ENCODE peak calls at places on chromosomes 13 and 19, in nine cellular contexts. F, Q, L, B, D, M, Y, X and O are unnamed samples.

GRCh38 chr19:42324655-42325307 is 654 bp upstream of the MEGF8 start:
- DNase-seq in F (no peak), Q (no peak), L (no peak), B (peak), D (no peak), M (peak), Y (no peak), X (no peak), O (peak)

GRCh38 chr13:94999871-95000270 is 287.5 kb upstream of the SOX21 start:
- DNase-seq in F (no peak), Q (peak), L (no peak), B (no peak), D (no peak), M (no peak), Y (no peak), X (no peak), O (peak)

GRCh38 chr19:48887861-48888612 is 10.5 kb downstream of the TULP2 start:
- DNase-seq in F (no peak), Q (no peak), L (no peak), B (no peak), D (no peak), M (peak), Y (no peak), X (no peak), O (no peak)

GRCh38 chr13:71217827-71218226 is 649.2 kb downstream of the DACH1 start:
- DNase-seq in F (no peak), Q (no peak), L (no peak), B (no peak), D (no peak), M (no peak), Y (no peak), X (no peak), O (no peak)

GRCh38 chr19:6417713-6418561 is 6.7 kb downstream of the KHSRP start:
- DNase-seq in F (no peak), Q (peak), L (no peak), B (no peak), D (no peak), M (peak), Y (no peak), X (no peak), O (peak)

GRCh38 chr13:109940637-109941036 is 154.3 kb upstream of the IRS2 start:
- DNase-seq in F (no peak), Q (no peak), L (no peak), B (no peak), D (no peak), M (no peak), Y (no peak), X (no peak), O (no peak)

GRCh38 chr19:6241056-6241455 is 38.7 kb downstream of the MLLT1 start:
- DNase-seq in F (no peak), Q (no peak), L (no peak), B (no peak), D (no peak), M (no peak), Y (no peak), X (no peak), O (no peak)

GRCh38 chr19:15123900-15124299 is 16.7 kb downstream of the SYDE1 start:
- DNase-seq in F (peak), Q (peak), L (peak), B (no peak), D (no peak), M (no peak), Y (no peak), X (no peak), O (peak)

GRCh38 chr13:67048084-67048792 is 181.9 kb downstream of the PCDH9 start:
- DNase-seq in F (no peak), Q (peak), L (peak), B (peak), D (peak), M (no peak), Y (no peak), X (no peak), O (peak)

GRCh38 chr19:41351339-41352245 is 2.1 kb downstream of the TGFB1 start:
- DNase-seq in F (peak), Q (peak), L (peak), B (peak), D (no peak), M (peak), Y (peak), X (peak), O (peak)

GRCh38 chr13:86946734-86947133 is 724.4 kb upstream of the SLITRK5 start:
- DNase-seq in F (no peak), Q (no peak), L (no peak), B (no peak), D (no peak), M (no peak), Y (no peak), X (no peak), O (no peak)

GRCh38 chr13:101709952-101710351 is 257.5 kb downstream of the ITGBL1 start:
- DNase-seq in F (no peak), Q (no peak), L (no peak), B (no peak), D (no peak), M (no peak), Y (no peak), X (no peak), O (no peak)

GRCh38 chr13:44093607-44094583 is 214.2 kb downstream of the LACC1 start:
- DNase-seq in F (no peak), Q (no peak), L (no peak), B (no peak), D (no peak), M (no peak), Y (no peak), X (no peak), O (no peak)

GRCh38 chr13:20114066-20114465 is 46.8 kb downstream of the GJA3 start:
- DNase-seq in F (no peak), Q (no peak), L (no peak), B (no peak), D (no peak), M (no peak), Y (no peak), X (no peak), O (no peak)

GRCh38 chr13:109485136-109485794 is 301.1 kb downstream of the IRS2 start:
- DNase-seq in F (no peak), Q (no peak), L (no peak), B (no peak), D (no peak), M (no peak), Y (no peak), X (no peak), O (no peak)

GRCh38 chr13:20475927-20476691 is 49.5 kb downstream of the CRYL1 start:
- DNase-seq in F (no peak), Q (no peak), L (no peak), B (peak), D (no peak), M (peak), Y (peak), X (no peak), O (no peak)

GRCh38 chr13:93559718-93560117 is 333.1 kb downstream of the GPC6 start:
- DNase-seq in F (no peak), Q (peak), L (peak), B (no peak), D (no peak), M (no peak), Y (no peak), X (peak), O (peak)

GRCh38 chr13:100473493-100474044 is 115.0 kb downstream of the GGACT start:
- DNase-seq in F (no peak), Q (no peak), L (no peak), B (no peak), D (no peak), M (no peak), Y (no peak), X (no peak), O (no peak)

GRCh38 chr13:37446503-37446902 is 152.1 kb downstream of the POSTN start:
- DNase-seq in F (no peak), Q (peak), L (no peak), B (no peak), D (peak), M (no peak), Y (no peak), X (peak), O (peak)

GRCh38 chr19:47230122-47230920 is 678 bp downstream of the BBC3 start:
- DNase-seq in F (peak), Q (peak), L (peak), B (peak), D (no peak), M (peak), Y (peak), X (no peak), O (peak)

GRCh38 chr13:25291691-25292090 is 4.4 kb upstream of the MTMR6 start:
- DNase-seq in F (no peak), Q (no peak), L (peak), B (no peak), D (no peak), M (no peak), Y (no peak), X (no peak), O (no peak)

GRCh38 chr13:110201114-110201513 is 105.8 kb downstream of the COL4A1 start:
- DNase-seq in F (no peak), Q (no peak), L (peak), B (no peak), D (no peak), M (no peak), Y (no peak), X (no peak), O (no peak)

GRCh38 chr13:30832377-30832776 is 73.7 kb upstream of the MEDAG start:
- DNase-seq in F (no peak), Q (no peak), L (no peak), B (no peak), D (no peak), M (no peak), Y (no peak), X (no peak), O (no peak)

GRCh38 chr13:49053899-49054298 is 78.2 kb downstream of the FNDC3A start:
- DNase-seq in F (no peak), Q (no peak), L (no peak), B (no peak), D (no peak), M (no peak), Y (no peak), X (no peak), O (no peak)

GRCh38 chr19:55620951-55621672 is 3.3 kb downstream of the ZNF784 start:
- DNase-seq in F (no peak), Q (no peak), L (no peak), B (no peak), D (no peak), M (no peak), Y (no peak), X (no peak), O (peak)

GRCh38 chr19:38250821-38251563 is 5.2 kb downstream of the PPP1R14A start:
- DNase-seq in F (peak), Q (peak), L (peak), B (no peak), D (no peak), M (peak), Y (no peak), X (no peak), O (peak)

GRCh38 chr19:52190679-52191293 is 934 bp downstream of the PPP2R1A start:
- DNase-seq in F (peak), Q (peak), L (peak), B (no peak), D (no peak), M (peak), Y (peak), X (no peak), O (peak)

GRCh38 chr19:38838986-38839761 is 7.6 kb upstream of the ECH1 start:
- DNase-seq in F (no peak), Q (no peak), L (no peak), B (no peak), D (no peak), M (no peak), Y (no peak), X (no peak), O (peak)

GRCh38 chr13:66040506-66040905 is 1189.6 kb downstream of the PCDH9 start:
- DNase-seq in F (no peak), Q (no peak), L (no peak), B (no peak), D (no peak), M (no peak), Y (no peak), X (no peak), O (no peak)

GRCh38 chr13:77388944-77389616 is 62.2 kb upstream of the MYCBP2 start:
- DNase-seq in F (no peak), Q (no peak), L (no peak), B (no peak), D (no peak), M (no peak), Y (peak), X (no peak), O (no peak)

GRCh38 chr19:6887326-6887725 is at the start of gene ADGRE1:
- DNase-seq in F (no peak), Q (no peak), L (no peak), B (peak), D (no peak), M (no peak), Y (peak), X (no peak), O (no peak)

GRCh38 chr19:670609-671075 is 5.5 kb upstream of the FSTL3 start:
- DNase-seq in F (no peak), Q (no peak), L (peak), B (no peak), D (no peak), M (peak), Y (no peak), X (no peak), O (peak)

GRCh38 chr13:65085977-65086376 is 2144.2 kb downstream of the PCDH9 start:
- DNase-seq in F (no peak), Q (no peak), L (no peak), B (no peak), D (no peak), M (no peak), Y (no peak), X (no peak), O (no peak)

GRCh38 chr13:44158055-44158655 is 215.5 kb upstream of the SERP2 start:
- DNase-seq in F (peak), Q (no peak), L (no peak), B (no peak), D (no peak), M (no peak), Y (no peak), X (no peak), O (no peak)